ENCODE peak calls at places on chromosome 7, in ten cellular contexts. M is thoracic aorta; S is tibial nerve; D is GM06990; O is cardiac fibroblast; K is CD8-positive, alpha-beta T cell; Y is fibroblast of lung; P is A549; Q is foreskin fibroblast; L is GM12878. H is an unnamed sample.
A peak's percentile ranks its signal among the peaks of the same experiment; 100 is the strongest.

GRCh38 chr7:37765872-37766525 is 82.4 kb upstream of the NME8 start:
- DNase-seq in M (no peak), S (no peak), D (peak; percentile 56), O (no peak), K (no peak), Y (no peak), P (no peak), Q (no peak), L (peak; percentile 82), H (peak; percentile 42)

GRCh38 chr7:1977059-1977875 is 255.5 kb downstream of the MAD1L1 start:
- DNase-seq in M (no peak), S (no peak), D (no peak), O (no peak), K (no peak), Y (no peak), P (no peak), Q (no peak), L (no peak), H (no peak)

GRCh38 chr7:7221602-7222038 is 39.3 kb downstream of the C1GALT1 start:
- DNase-seq in M (no peak), S (no peak), D (no peak), O (peak; percentile 68), K (no peak), Y (peak; percentile 77), P (peak; percentile 56), Q (peak; percentile 74), L (no peak), H (no peak)

GRCh38 chr7:157276731-157277562 is 59.9 kb upstream of the DNAJB6 start:
- DNase-seq in M (no peak), S (no peak), D (no peak), O (peak; percentile 67), K (no peak), Y (peak; percentile 39), P (no peak), Q (no peak), L (no peak), H (no peak)

GRCh38 chr7:135209225-135209834 is 2.0 kb downstream of the WDR91 start:
- DNase-seq in M (no peak), S (no peak), D (no peak), O (no peak), K (no peak), Y (no peak), P (no peak), Q (no peak), L (no peak), H (no peak)

GRCh38 chr7:13920053-13920697 is 69.3 kb downstream of the ETV1 start:
- DNase-seq in M (no peak), S (peak; percentile 41), D (no peak), O (peak; percentile 99), K (no peak), Y (peak; percentile 100), P (peak; percentile 86), Q (peak; percentile 99), L (no peak), H (no peak)

GRCh38 chr7:159212226-159212625 is 67.6 kb upstream of the VIPR2 start:
- DNase-seq in M (no peak), S (no peak), D (no peak), O (no peak), K (no peak), Y (no peak), P (no peak), Q (no peak), L (no peak), H (no peak)

GRCh38 chr7:38934536-38934935 is 25.5 kb upstream of the VPS41 start:
- DNase-seq in M (no peak), S (no peak), D (no peak), O (peak; percentile 3), K (no peak), Y (peak; percentile 22), P (no peak), Q (no peak), L (no peak), H (no peak)

GRCh38 chr7:84697506-84697905 is 489.4 kb downstream of the SEMA3D start:
- DNase-seq in M (no peak), S (no peak), D (no peak), O (peak; percentile 95), K (no peak), Y (peak; percentile 97), P (peak; percentile 58), Q (peak; percentile 68), L (no peak), H (no peak)

GRCh38 chr7:103445228-103446020 is 583 bp downstream of the SLC26A5 start:
- DNase-seq in M (no peak), S (no peak), D (peak; percentile 11), O (peak; percentile 6), K (no peak), Y (no peak), P (no peak), Q (no peak), L (no peak), H (no peak)

GRCh38 chr7:111833461-111833860 is 271.2 kb upstream of the IMMP2L start:
- DNase-seq in M (no peak), S (no peak), D (no peak), O (peak; percentile 64), K (no peak), Y (peak; percentile 42), P (no peak), Q (no peak), L (no peak), H (no peak)

GRCh38 chr7:77532247-77532646 is 4.8 kb upstream of the PTPN12 start:
- DNase-seq in M (no peak), S (no peak), D (no peak), O (no peak), K (no peak), Y (no peak), P (no peak), Q (no peak), L (no peak), H (no peak)

GRCh38 chr7:38235606-38236005 is 37.8 kb downstream of the TARP start:
- DNase-seq in M (no peak), S (no peak), D (no peak), O (no peak), K (no peak), Y (no peak), P (no peak), Q (no peak), L (no peak), H (no peak)

DNA sequence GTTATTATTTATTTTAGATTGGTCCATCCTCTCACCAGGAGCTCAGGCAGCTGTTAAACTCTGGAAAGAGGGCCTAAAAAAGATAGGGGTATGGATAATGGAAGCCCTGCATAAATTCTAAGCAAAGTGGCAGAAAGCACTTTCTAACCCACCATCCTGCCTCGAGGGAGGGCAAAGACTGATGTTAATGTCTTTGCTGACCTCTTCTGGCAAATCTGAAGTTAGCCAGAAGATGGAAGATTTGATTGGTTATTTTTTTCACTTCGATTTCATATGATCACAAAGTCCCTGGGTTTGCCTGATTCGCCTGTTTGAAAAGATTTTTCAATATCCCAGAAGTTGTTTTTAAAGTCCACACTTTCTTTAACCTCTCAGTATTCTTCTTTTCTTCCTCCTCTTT is 24.8 kb downstream of the OR9A2 start:
- DNase-seq in M (no peak), S (no peak), D (no peak), O (peak; percentile 45), K (no peak), Y (no peak), P (peak; percentile 20), Q (no peak), L (no peak), H (no peak)
- TF ChIP-seq CTCF in M (no peak), S (no peak), D (peak; percentile 34), O (peak; percentile 27), K (no peak), Y (peak; percentile 18), P (peak; percentile 18), Q (no peak), L (peak; percentile 35), H (peak; percentile 37)

DNA sequence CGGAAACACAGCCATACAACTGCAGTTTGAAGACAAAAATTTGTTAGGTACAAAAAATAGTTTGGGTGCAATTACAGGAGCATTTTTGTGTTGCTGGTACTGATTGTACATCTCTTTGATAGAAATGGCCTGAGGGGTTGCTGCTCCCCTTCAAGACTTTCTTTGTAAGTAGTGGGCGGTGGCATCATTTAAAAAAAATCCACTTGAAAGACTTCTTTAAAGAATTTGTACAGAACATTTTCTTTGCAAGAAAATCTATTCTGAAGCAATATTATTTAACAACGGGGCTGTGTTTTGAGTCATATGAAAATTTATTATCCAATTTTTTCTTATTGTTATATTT is 144.1 kb upstream of the CAV2 start:
- DNase-seq in M (no peak), S (no peak), D (no peak), O (no peak), K (no peak), Y (no peak), P (no peak), Q (no peak), L (no peak), H (no peak)
- H3K4me3 ChIP-seq in M (peak overlapping the region; percentile 60), S (no peak overlapping the region), D (no peak overlapping the region), O (peak overlapping the region; percentile 12), K (no peak overlapping the region), Y (peak overlapping the region; percentile 15), P (peak overlapping the region; percentile 30), Q (peak overlapping the region; percentile 23), L (no peak overlapping the region), H (no peak overlapping the region)

GRCh38 chr7:130699686-130700085 is 13.3 kb upstream of the TSGA13 start:
- DNase-seq in M (no peak), S (no peak), D (no peak), O (peak; percentile 4), K (no peak), Y (no peak), P (peak; percentile 4), Q (no peak), L (no peak), H (no peak)

GRCh38 chr7:130700760-130701159 is 14.4 kb upstream of the TSGA13 start:
- DNase-seq in M (no peak), S (no peak), D (no peak), O (no peak), K (no peak), Y (no peak), P (no peak), Q (no peak), L (no peak), H (no peak)

GRCh38 chr7:130697791-130698190 is 11.4 kb upstream of the TSGA13 start:
- DNase-seq in M (no peak), S (no peak), D (no peak), O (no peak), K (no peak), Y (no peak), P (no peak), Q (no peak), L (no peak), H (no peak)

GRCh38 chr7:130701650-130702049 is 15.3 kb upstream of the TSGA13 start:
- DNase-seq in M (no peak), S (no peak), D (no peak), O (no peak), K (no peak), Y (no peak), P (no peak), Q (no peak), L (no peak), H (no peak)

GRCh38 chr7:130695840-130696239 is 9.5 kb upstream of the TSGA13 start:
- DNase-seq in M (no peak), S (no peak), D (peak; percentile 1), O (peak; percentile 64), K (no peak), Y (peak; percentile 29), P (peak; percentile 64), Q (peak; percentile 21), L (no peak), H (no peak)
- TF ChIP-seq CTCF in M (no peak), S (peak; percentile 32), D (peak; percentile 49), O (peak; percentile 63), K (no peak), Y (peak; percentile 70), P (peak; percentile 66), Q (peak; percentile 65), L (peak; percentile 44), H (peak; percentile 55)

GRCh38 chr7:108235451-108236061 is 105.4 kb upstream of the LAMB4 start:
- DNase-seq in M (no peak), S (no peak), D (no peak), O (peak; percentile 62), K (no peak), Y (no peak), P (peak; percentile 70), Q (peak; percentile 40), L (no peak), H (no peak)
- H3K4me3 ChIP-seq in M (no peak overlapping the region), S (no peak overlapping the region), D (no peak overlapping the region), O (no peak overlapping the region), K (no peak overlapping the region), Y (no peak overlapping the region), P (no peak overlapping the region), Q (no peak overlapping the region), L (no peak overlapping the region), H (no peak overlapping the region)